ENCODE peak calls at places on chromosomes 11 and 22, in seven cellular contexts. I is activated effector memory CD4-positive, alpha-beta T cell treated with anti-CD3 and anti-CD28 coated beads, Interleukin-2, amount 50 U/mL, for 16 hours; U is AG04449; J is HFF-Myc; G is C1 segment of cervical spinal cord; K is IMR-90; Q is GM04504. B is an unnamed sample.

GRCh38 chr11:127804775-127805446 is 782.4 kb downstream of the ETS1 start:
- DNase-seq in K (no peak), G (no peak), U (no peak), I (no peak), J (no peak), Q (no peak), B (no peak)

GRCh38 chr22:46050916-46051614 is 74.1 kb upstream of the WNT7B start:
- DNase-seq in I (peak; percentile 55), G (no peak), Q (no peak), J (no peak), U (no peak), K (no peak), B (peak; percentile 54)

GRCh38 chr11:2768471-2769408 is 68.9 kb upstream of the KCNQ1OT1 start:
- DNase-seq in K (peak; percentile 93), G (no peak), Q (peak; percentile 53), J (no peak), I (peak; percentile 61), U (peak; percentile 23), B (no peak)

GRCh38 chr22:47918936-47919505 is 1156.6 kb downstream of the TBC1D22A start:
- DNase-seq in Q (no peak), K (no peak), U (no peak), J (no peak), I (no peak), G (no peak), B (no peak)

GRCh38 chr11:81892770-81893635 is 840.7 kb downstream of the FAM181B start:
- DNase-seq in U (no peak), G (no peak), Q (no peak), K (no peak), I (no peak), J (no peak), B (no peak)

GRCh38 chr11:35524780-35525179 is 636 bp downstream of the PAMR1 start:
- DNase-seq in I (no peak), Q (no peak), U (no peak), G (no peak), K (peak; percentile 68), J (no peak), B (no peak)

GRCh38 chr11:66087148-66087908 is 17.3 kb downstream of the PACS1 start:
- DNase-seq in U (no peak), I (no peak), G (no peak), K (no peak), J (no peak), Q (no peak), B (no peak)

GRCh38 chr22:26842103-26842502 is 184.7 kb downstream of the MIAT start:
- DNase-seq in Q (no peak), I (no peak), G (no peak), U (no peak), J (no peak), K (no peak), B (no peak)

GRCh38 chr11:67031791-67032561 is 9.0 kb downstream of the SYT12 start:
- DNase-seq in Q (no peak), I (no peak), U (no peak), K (peak; percentile 80), J (no peak), G (no peak), B (no peak)

GRCh38 chr11:126304457-126305072 is 705 bp downstream of the DCPS start:
- DNase-seq in U (no peak), K (no peak), J (no peak), I (peak; percentile 65), G (no peak), Q (no peak), B (no peak)

GRCh38 chr11:2664886-2665746 is 34.7 kb downstream of the KCNQ1OT1 start:
- DNase-seq in U (no peak), Q (no peak), J (no peak), K (no peak), G (no peak), I (no peak), B (no peak)

GRCh38 chr22:25354456-25354855 is 135.0 kb downstream of the CRYBB2 start:
- DNase-seq in I (peak; percentile 34), Q (no peak), K (no peak), J (no peak), G (no peak), U (no peak), B (peak; percentile 47)

GRCh38 chr11:34549271-34549670 is 35.7 kb upstream of the ELF5 start:
- DNase-seq in I (no peak), K (no peak), J (no peak), Q (no peak), G (no peak), U (no peak), B (no peak)

GRCh38 chr22:34972498-34972897 is 93.5 kb upstream of the ISX start:
- DNase-seq in U (no peak), I (no peak), G (no peak), K (no peak), J (no peak), Q (no peak), B (no peak)

GRCh38 chr22:40709752-40710413 is 30.6 kb downstream of the MCHR1 start:
- DNase-seq in K (peak; percentile 84), I (no peak), G (no peak), U (no peak), J (no peak), Q (no peak), B (no peak)

GRCh38 chr11:118933486-118933885 is 7.8 kb upstream of the BCL9L start:
- DNase-seq in U (no peak), K (peak; percentile 16), Q (no peak), I (no peak), J (no peak), G (no peak), B (no peak)

GRCh38 chr11:116232364-116232801 is 540.4 kb downstream of the BUD13 start:
- DNase-seq in J (no peak), G (no peak), I (no peak), K (no peak), U (no peak), Q (no peak), B (no peak)

GRCh38 chr11:28400236-28401100 is 292.3 kb downstream of the METTL15 start:
- DNase-seq in I (no peak), U (no peak), Q (no peak), G (no peak), J (no peak), K (peak; percentile 87), B (no peak)

GRCh38 chr11:116144387-116144958 is 628.3 kb downstream of the BUD13 start:
- DNase-seq in J (no peak), U (no peak), G (peak; percentile 35), Q (no peak), I (no peak), K (no peak), B (no peak)

GRCh38 chr11:105135873-105136272 is 3.7 kb downstream of the CARD18 start:
- DNase-seq in J (no peak), G (no peak), U (no peak), K (no peak), Q (no peak), I (no peak), B (no peak)

GRCh38 chr22:20245577-20246367 is 22.3 kb downstream of the RTN4R start:
- DNase-seq in Q (no peak), I (no peak), G (no peak), J (no peak), K (no peak), U (no peak), B (no peak)

GRCh38 chr11:101863361-101863760 is 51.4 kb upstream of the CEP126 start:
- DNase-seq in I (no peak), U (peak; percentile 47), G (no peak), Q (no peak), J (no peak), K (peak; percentile 79), B (no peak)